ENCODE peak calls at places on chromosomes 3 and 15, in seven cellular contexts. N, D, S, P, M, I and F are unnamed samples.

GRCh38 chr15:92091155-92091734 is 237.7 kb downstream of the SLCO3A1 start:
- DNase-seq in M (peak; percentile 46), D (peak; percentile 28), P (peak; percentile 47), I (no peak), S (no peak), N (peak; percentile 15), F (peak; percentile 73)

GRCh38 chr3:40207796-40208195 is 101.7 kb upstream of the EIF1B start:
- DNase-seq in S (no peak), D (no peak), N (no peak), M (no peak), P (no peak), I (no peak), F (no peak)

GRCh38 chr3:69323941-69324340 is 61.9 kb downstream of the FRMD4B start:
- DNase-seq in M (no peak), D (no peak), I (no peak), S (no peak), N (no peak), P (no peak), F (no peak)

GRCh38 chr15:98875309-98875708 is 132.3 kb downstream of the PGPEP1L start:
- DNase-seq in D (no peak), M (no peak), I (no peak), P (no peak), N (no peak), S (no peak), F (no peak)

GRCh38 chr3:45599424-45599886 is 4.9 kb downstream of the LIMD1 start:
- DNase-seq in P (no peak), N (no peak), S (no peak), I (no peak), D (no peak), M (no peak), F (no peak)

GRCh38 chr15:26102988-26103387 is 239.9 kb upstream of the ATP10A start:
- DNase-seq in D (no peak), I (no peak), N (no peak), S (no peak), M (peak; percentile 14), P (no peak), F (no peak)

GRCh38 chr3:50972029-50972428 is 297.3 kb downstream of the DOCK3 start:
- DNase-seq in N (no peak), S (no peak), I (no peak), M (no peak), P (no peak), D (no peak), F (peak; percentile 4)

GRCh38 chr3:112199622-112200316 is 66.7 kb upstream of the GCSAM start:
- DNase-seq in D (no peak), M (no peak), N (peak; percentile 29), S (no peak), I (no peak), P (no peak), F (no peak)

GRCh38 chr15:72825831-72826230 is 42.3 kb upstream of the ADPGK start:
- DNase-seq in P (peak; percentile 27), S (no peak), M (no peak), N (no peak), D (no peak), I (no peak), F (no peak)

GRCh38 chr3:17640466-17640865 is 102.0 kb downstream of the TBC1D5 start:
- DNase-seq in S (no peak), I (no peak), N (no peak), P (no peak), M (no peak), D (no peak), F (no peak)

GRCh38 chr3:195075941-195076875 is 194.8 kb downstream of the XXYLT1 start:
- DNase-seq in D (no peak), S (no peak), N (no peak), P (peak; percentile 63), M (no peak), I (no peak), F (no peak)

GRCh38 chr3:121896823-121897222 is 2.6 kb downstream of the SLC15A2 start:
- DNase-seq in N (no peak), S (no peak), I (no peak), D (no peak), P (no peak), M (no peak), F (no peak)

GRCh38 chr3:23442598-23443383 is 239.7 kb downstream of the UBE2E2 start:
- DNase-seq in N (no peak), M (no peak), S (no peak), D (no peak), I (no peak), P (peak; percentile 17), F (peak; percentile 32)

GRCh38 chr3:100574536-100574935 is 34.9 kb upstream of the ADGRG7 start:
- DNase-seq in D (no peak), S (no peak), N (no peak), I (no peak), P (no peak), M (no peak), F (no peak)

GRCh38 chr3:100575704-100576103 is 33.7 kb upstream of the ADGRG7 start:
- DNase-seq in M (no peak), S (no peak), N (no peak), D (no peak), P (no peak), I (no peak), F (no peak)

GRCh38 chr3:100570811-100571210 is 38.6 kb upstream of the ADGRG7 start:
- DNase-seq in P (no peak), D (no peak), M (no peak), N (no peak), S (no peak), I (no peak), F (no peak)
- TF ChIP-seq JUND in P (no peak), D (no peak), M (no peak), N (no peak), S (no peak), I (no peak), F (no peak)

GRCh38 chr3:149506540-149506939 is 32.0 kb downstream of the TM4SF4 start:
- DNase-seq in D (no peak), I (no peak), N (no peak), S (no peak), P (no peak), M (no peak), F (no peak)

GRCh38 chr3:149510480-149510879 is 36.0 kb downstream of the TM4SF4 start:
- DNase-seq in S (no peak), N (no peak), I (no peak), P (no peak), M (no peak), D (no peak), F (no peak)

GRCh38 chr3:149506965-149507364 is 32.5 kb downstream of the TM4SF4 start:
- DNase-seq in N (no peak), P (no peak), I (no peak), M (no peak), S (no peak), D (peak; percentile 21), F (no peak)

GRCh38 chr3:149511040-149511626 is 36.6 kb downstream of the TM4SF4 start:
- DNase-seq in P (no peak), S (no peak), D (no peak), I (no peak), N (no peak), M (no peak), F (peak; percentile 62)

DNA sequence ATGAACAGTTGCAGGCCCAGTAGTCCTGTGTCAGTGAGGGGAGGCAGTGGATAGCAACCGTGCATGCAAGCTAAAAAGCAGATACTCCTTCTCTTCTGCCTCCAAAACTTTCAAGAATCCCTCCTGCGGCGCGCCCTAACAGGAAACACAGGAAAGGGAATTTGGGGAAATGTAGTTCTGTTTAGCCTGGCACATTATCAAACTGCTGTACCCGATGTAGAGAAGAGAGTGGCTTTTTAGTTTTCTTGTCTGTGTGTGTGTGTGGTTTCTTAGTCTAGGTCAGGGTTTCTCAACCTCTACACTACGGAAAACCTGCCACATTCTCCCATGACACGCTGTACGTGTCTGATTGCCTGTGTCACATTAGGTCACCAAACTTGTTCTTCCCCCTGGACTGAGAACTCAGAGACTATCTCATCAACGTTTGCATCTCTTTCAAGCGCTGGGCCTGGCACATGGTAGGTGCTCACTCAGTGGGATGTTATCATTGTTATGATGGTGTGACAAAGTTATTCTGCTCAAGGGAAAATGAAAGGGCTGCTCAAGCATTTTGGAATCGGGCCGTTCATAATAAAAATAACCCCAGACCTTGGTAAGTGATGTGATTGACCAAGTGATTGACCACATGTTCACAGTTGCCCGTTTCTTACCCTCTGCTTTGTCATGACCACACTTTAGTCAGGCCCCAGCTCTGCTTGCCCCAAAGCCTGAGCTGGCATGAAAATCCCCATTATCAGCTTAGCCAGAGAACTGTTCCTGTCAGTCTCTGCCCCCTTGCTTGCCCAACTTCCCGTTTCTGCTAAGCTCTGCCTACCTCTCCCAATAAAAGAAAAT is 33.2 kb downstream of the TM4SF4 start:
- DNase-seq in M (no peak), D (no peak), N (no peak), P (no peak), I (no peak), S (peak; percentile 17), F (peak; percentile 23)
- TF ChIP-seq JUND in M (no peak), D (no peak), N (no peak), P (no peak), I (no peak), S (no peak), F (no peak)

GRCh38 chr3:28973621-28974020 is 307.2 kb upstream of the RBMS3 start:
- DNase-seq in D (no peak), S (no peak), I (no peak), P (no peak), N (no peak), M (no peak), F (no peak)
- TF ChIP-seq JUND in D (no peak), S (no peak), I (no peak), P (peak; percentile 29), N (no peak), M (no peak), F (no peak)

GRCh38 chr15:88272421-88272820 is 15.9 kb upstream of the NTRK3 start:
- DNase-seq in M (no peak), S (no peak), N (no peak), I (no peak), P (no peak), D (no peak), F (no peak)

GRCh38 chr15:88274534-88275460 is 18.3 kb upstream of the NTRK3 start:
- DNase-seq in M (peak; percentile 78), I (peak; percentile 60), P (peak; percentile 87), N (peak; percentile 23), D (peak; percentile 7), S (no peak), F (peak; percentile 53)

GRCh38 chr15:88275804-88276203 is 19.3 kb upstream of the NTRK3 start:
- DNase-seq in M (no peak), I (no peak), N (no peak), D (no peak), S (no peak), P (no peak), F (no peak)

GRCh38 chr15:88276821-88277220 is 20.3 kb upstream of the NTRK3 start:
- DNase-seq in M (no peak), N (no peak), I (no peak), D (no peak), S (no peak), P (no peak), F (no peak)
- TF ChIP-seq JUND in M (no peak), N (no peak), I (no peak), D (no peak), S (no peak), P (no peak), F (no peak)